ENCODE peak calls at places on chromosomes 6 and 20, in seven cellular contexts. R is prostate gland, Q is sigmoid colon, E is Panc1, P is breast epithelium, S is HCT116, B is esophagus muscularis mucosa. L is an unnamed sample.

GRCh38 chr6:50305660-50306059 is 255.9 kb upstream of the DEFB112 start:
- DNase-seq in E (no peak), R (no peak), Q (no peak), S (no peak), P (no peak), B (no peak), L (no peak)

GRCh38 chr6:56595490-56596122 is 47.1 kb downstream of the DST start:
- DNase-seq in Q (no peak), R (peak; percentile 30), S (peak; percentile 12), P (no peak), E (no peak), B (no peak), L (no peak)

GRCh38 chr6:158475344-158476302 is 84.3 kb upstream of the TMEM181 start:
- DNase-seq in R (peak; percentile 14), E (peak; percentile 28), Q (no peak), S (no peak), B (no peak), P (no peak), L (no peak)

GRCh38 chr20:38985603-38986170 is 23.5 kb downstream of the DHX35 start:
- DNase-seq in P (no peak), R (no peak), Q (no peak), B (no peak), S (no peak), E (no peak), L (no peak)

GRCh38 chr6:44062105-44062770 is 65.0 kb downstream of the MRPL14 start:
- DNase-seq in Q (no peak), R (no peak), S (no peak), B (no peak), E (no peak), P (no peak), L (no peak)

GRCh38 chr20:54040528-54040927 is 29.9 kb downstream of the BCAS1 start:
- DNase-seq in Q (no peak), E (no peak), S (no peak), R (no peak), P (no peak), B (no peak), L (no peak)

GRCh38 chr6:165098165-165098564 is 211.2 kb downstream of the C6orf118 start:
- DNase-seq in E (no peak), P (no peak), S (no peak), B (no peak), R (no peak), Q (no peak), L (no peak)

GRCh38 chr20:13995086-13995665 is at the start of gene MACROD2:
- DNase-seq in E (peak; percentile 7), B (no peak), P (peak; percentile 94), Q (peak; percentile 95), R (peak; percentile 87), S (peak; percentile 93), L (peak; percentile 91)

GRCh38 chr6:49423817-49424216 is 39.2 kb downstream of the MMUT start:
- DNase-seq in P (no peak), E (no peak), R (no peak), S (no peak), Q (no peak), B (no peak), L (no peak)

GRCh38 chr20:32535953-32536823 is 48.9 kb downstream of the NOL4L start:
- DNase-seq in B (no peak), P (no peak), S (peak; percentile 7), Q (no peak), R (no peak), E (no peak), L (peak; percentile 51)

GRCh38 chr6:63441266-63441956 is 121.6 kb upstream of the LGSN start:
- DNase-seq in B (no peak), E (no peak), R (no peak), S (no peak), Q (no peak), P (no peak), L (no peak)

GRCh38 chr6:72624557-72625160 is 2.8 kb downstream of the KCNQ5 start:
- DNase-seq in Q (no peak), B (no peak), P (no peak), R (no peak), S (no peak), E (no peak), L (no peak)

GRCh38 chr6:150036081-150036480 is 10.7 kb upstream of the RAET1L start:
- DNase-seq in Q (no peak), B (no peak), R (no peak), P (no peak), E (no peak), S (no peak), L (no peak)

GRCh38 chr6:33766921-33767700 is 20.4 kb upstream of the IP6K3 start:
- DNase-seq in B (no peak), P (no peak), R (no peak), Q (no peak), E (no peak), S (no peak), L (no peak)

GRCh38 chr6:39792501-39793450 is 600 bp downstream of the DAAM2 start:
- DNase-seq in P (no peak), S (no peak), R (no peak), E (no peak), Q (peak; percentile 76), B (no peak), L (no peak)

GRCh38 chr6:86963352-86963751 is 26.0 kb downstream of the HTR1E start:
- DNase-seq in P (no peak), S (no peak), Q (no peak), E (no peak), B (no peak), R (no peak), L (no peak)

GRCh38 chr20:32482251-32483220 is 102.6 kb downstream of the NOL4L start:
- DNase-seq in S (no peak), E (no peak), P (no peak), Q (peak; percentile 76), B (no peak), R (no peak), L (peak; percentile 69)

GRCh38 chr6:71510856-71511255 is 222.2 kb downstream of the OGFRL1 start:
- DNase-seq in P (no peak), R (no peak), B (no peak), S (no peak), E (no peak), Q (no peak), L (no peak)

GRCh38 chr6:71513036-71513435 is 224.4 kb downstream of the OGFRL1 start:
- DNase-seq in S (no peak), R (no peak), Q (no peak), E (no peak), B (no peak), P (no peak), L (no peak)

GRCh38 chr6:71512256-71512655 is 223.6 kb downstream of the OGFRL1 start:
- DNase-seq in P (no peak), E (no peak), B (no peak), R (no peak), Q (no peak), S (no peak), L (no peak)

GRCh38 chr6:71509142-71509541 is 220.5 kb downstream of the OGFRL1 start:
- DNase-seq in Q (no peak), R (no peak), S (no peak), P (no peak), B (no peak), E (no peak), L (no peak)

DNA sequence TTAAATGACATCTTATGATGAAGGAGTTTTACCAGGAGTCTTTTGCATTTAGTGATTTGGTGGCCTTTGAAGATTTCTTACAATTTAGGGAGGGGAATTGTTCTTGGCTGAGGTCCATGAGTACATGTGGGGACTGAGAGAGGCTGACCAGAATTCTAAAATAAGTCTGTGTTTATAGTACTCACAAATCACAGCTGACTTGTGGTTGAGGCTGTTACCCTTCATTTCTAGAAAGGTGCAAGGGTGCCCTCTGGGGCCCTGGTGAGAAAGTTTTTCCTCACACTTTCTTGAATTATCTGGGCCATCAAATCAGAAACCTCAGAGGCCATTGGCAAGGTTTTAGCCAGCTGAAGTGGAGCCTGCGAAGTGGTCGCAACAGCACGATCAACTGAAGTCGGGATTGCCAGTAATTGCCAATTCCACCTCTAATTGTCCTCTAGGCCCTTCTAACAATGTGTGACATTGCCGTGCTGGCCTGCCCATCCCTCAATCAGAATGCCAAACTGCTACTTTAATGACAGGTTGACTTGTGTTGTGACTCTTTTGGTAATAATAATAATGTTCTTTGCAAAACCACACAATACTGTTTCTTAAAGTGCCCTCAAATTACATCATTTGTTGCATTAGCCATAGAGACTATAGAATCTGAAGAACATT is 221.6 kb downstream of the OGFRL1 start:
- DNase-seq in R (peak; percentile 8), B (no peak), Q (peak; percentile 74), P (no peak), E (no peak), S (peak; percentile 27), L (no peak)
- TF ChIP-seq POLR2AphosphoS5 in R (peak; percentile 32), B (peak; percentile 45), Q (no peak), P (peak; percentile 15), E (no peak), S (no peak), L (no peak)

DNA sequence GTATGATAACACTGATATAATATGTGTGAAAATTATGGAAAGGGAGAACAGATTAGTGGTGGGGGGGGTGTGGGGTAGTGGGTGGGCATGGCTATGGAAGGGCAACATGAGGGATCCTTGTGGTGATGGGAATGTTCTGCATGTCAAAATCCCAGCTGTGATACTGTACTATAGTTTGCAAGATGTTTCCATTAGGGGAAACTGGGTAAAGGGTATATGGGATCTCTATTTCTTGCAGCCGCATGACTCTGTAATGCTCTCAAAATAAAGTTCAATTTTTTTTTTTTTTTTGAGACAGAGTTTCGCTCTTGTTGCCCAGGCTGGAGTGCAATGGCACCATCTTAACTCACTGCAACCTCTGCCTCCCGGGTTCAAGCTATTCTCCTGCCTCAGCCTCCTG is 14.3 kb downstream of the ZBTB2 start:
- DNase-seq in B (no peak), Q (no peak), P (no peak), E (no peak), S (no peak), R (no peak), L (no peak)
- H3K4me1 ChIP-seq in B (peaks cover 8% of the 10 kb centered on the region), Q (no peaks in the 10 kb centered on the region), P (no peaks in the 10 kb centered on the region), E (peaks cover 10% of the 10 kb centered on the region), S (peaks cover 21% of the 10 kb centered on the region), R (no peaks in the 10 kb centered on the region), L (peaks cover 16% of the 10 kb centered on the region)

GRCh38 chr20:62990306-62990825 is 16.4 kb downstream of the BHLHE23 start:
- DNase-seq in S (no peak), E (no peak), B (no peak), R (no peak), Q (no peak), P (no peak), L (no peak)
- H3K4me3 ChIP-seq in S (no peak overlapping the region), E (no peak overlapping the region), B (no peak overlapping the region), R (no peak overlapping the region), Q (no peak overlapping the region), P (no peak overlapping the region), L (no peak overlapping the region)

GRCh38 chr20:1320902-1321653 is 7.9 kb downstream of the SDCBP2 start:
- DNase-seq in Q (no peak), P (no peak), B (no peak), R (no peak), S (no peak), E (no peak), L (no peak)

GRCh38 chr20:1323256-1323655 is 5.7 kb downstream of the SDCBP2 start:
- DNase-seq in Q (peak; percentile 42), E (no peak), S (no peak), B (no peak), P (no peak), R (no peak), L (no peak)

GRCh38 chr20:1321654-1321939 is 7.3 kb downstream of the SDCBP2 start:
- DNase-seq in R (no peak), Q (no peak), E (no peak), P (no peak), S (no peak), B (no peak), L (no peak)

GRCh38 chr20:1323830-1324597 is 4.9 kb downstream of the SDCBP2 start:
- DNase-seq in E (no peak), S (no peak), P (no peak), B (no peak), R (no peak), Q (peak; percentile 59), L (peak; percentile 17)

GRCh38 chr20:1322511-1323245 is 6.3 kb downstream of the SDCBP2 start:
- DNase-seq in P (peak; percentile 40), R (no peak), S (no peak), Q (peak; percentile 72), E (no peak), B (no peak), L (peak; percentile 57)
- TF ChIP-seq POLR2AphosphoS5 in P (peak; percentile 28), R (no peak), S (no peak), Q (peak; percentile 70), E (no peak), B (peak; percentile 71), L (peak; percentile 91)